ENCODE peak calls at places on chromosome 2, in eight cellular contexts. V is stomach, W is heart left ventricle, J is breast epithelium, E is suprapubic skin, T is tibial artery, R is Peyer's patch, I is endodermal cell. F is an unnamed sample. For H3K9me3, the result is how much of the 10 kb centered on the place peaks cover.

GRCh38 chr2:155176345-155176744 is 477.9 kb downstream of the KCNJ3 start:
- DNase-seq in V (no peak), W (no peak), J (no peak), E (no peak), T (no peak), R (no peak), I (no peak), F (no peak)

GRCh38 chr2:143730155-143730949 is 601.1 kb downstream of the ARHGAP15 start:
- DNase-seq in V (no peak), W (no peak), J (no peak), E (no peak), T (no peak), R (no peak), I (no peak), F (no peak)

GRCh38 chr2:190668892-190669291 is 20.0 kb downstream of the NAB1 start:
- DNase-seq in V (no peak), W (no peak), J (no peak), E (no peak), T (no peak), R (no peak), I (no peak), F (no peak)

GRCh38 chr2:19786408-19787058 is 115.2 kb downstream of the TTC32 start:
- DNase-seq in V (no peak), W (no peak), J (no peak), E (no peak), T (no peak), R (no peak), I (peak), F (no peak)

GRCh38 chr2:6800553-6800952 is 65.2 kb downstream of the CMPK2 start:
- DNase-seq in V (no peak), W (no peak), J (no peak), E (no peak), T (no peak), R (no peak), I (no peak), F (no peak)

GRCh38 chr2:106292627-106293026 is 98.5 kb upstream of the UXS1 start:
- DNase-seq in V (no peak), W (no peak), J (no peak), E (peak), T (no peak), R (no peak), I (no peak), F (no peak)

GRCh38 chr2:109456776-109457175 is 157.0 kb downstream of the SEPTIN10 start:
- DNase-seq in V (no peak), W (no peak), J (no peak), E (no peak), T (no peak), R (no peak), I (no peak), F (no peak)

GRCh38 chr2:237207641-237208040 is 122.0 kb downstream of the COPS8 start:
- DNase-seq in V (peak), W (peak), J (no peak), E (peak), T (peak), R (no peak), I (no peak), F (no peak)

GRCh38 chr2:29423267-29423666 is 308.1 kb downstream of the CLIP4 start:
- DNase-seq in V (no peak), W (no peak), J (no peak), E (no peak), T (no peak), R (no peak), I (no peak), F (no peak)

GRCh38 chr2:51103205-51103604 is 71.3 kb upstream of the NRXN1 start:
- DNase-seq in V (no peak), W (peak), J (no peak), E (no peak), T (no peak), R (no peak), I (peak), F (no peak)

GRCh38 chr2:23420091-23420839 is 35.3 kb downstream of the KLHL29 start:
- DNase-seq in V (peak), W (no peak), J (no peak), E (no peak), T (no peak), R (no peak), I (no peak), F (no peak)

GRCh38 chr2:28644760-28645159 is 106.9 kb upstream of the PPP1CB start:
- DNase-seq in V (no peak), W (no peak), J (no peak), E (no peak), T (no peak), R (no peak), I (no peak), F (no peak)

GRCh38 chr2:24621779-24622538 is 130.9 kb downstream of the NCOA1 start:
- DNase-seq in V (no peak), W (no peak), J (no peak), E (no peak), T (no peak), R (no peak), I (no peak), F (no peak)

GRCh38 chr2:240643811-240644150 is 18.5 kb downstream of the GPR35 start:
- DNase-seq in V (peak), W (no peak), J (no peak), E (no peak), T (no peak), R (no peak), I (no peak), F (no peak)

GRCh38 chr2:240929364-240930095 is 23.4 kb downstream of the CROCC2 start:
- DNase-seq in V (peak), W (peak), J (peak), E (peak), T (no peak), R (no peak), I (peak), F (no peak)

GRCh38 chr2:197327776-197328169 is 17.2 kb upstream of the ANKRD44 start:
- DNase-seq in V (no peak), W (no peak), J (no peak), E (no peak), T (no peak), R (no peak), I (no peak), F (no peak)

GRCh38 chr2:215601990-215602721 is 166.3 kb upstream of the FN1 start:
- DNase-seq in V (no peak), W (no peak), J (no peak), E (no peak), T (no peak), R (no peak), I (no peak), F (no peak)

GRCh38 chr2:148517296-148517695 is 127.3 kb upstream of the EPC2 start:
- DNase-seq in V (no peak), W (no peak), J (no peak), E (no peak), T (no peak), R (no peak), I (no peak), F (no peak)

GRCh38 chr2:15769676-15770075 is 170.7 kb upstream of the MYCN start:
- DNase-seq in V (no peak), W (no peak), J (no peak), E (no peak), T (no peak), R (no peak), I (no peak), F (no peak)

GRCh38 chr2:28406276-28407096 is 13.8 kb downstream of the FOSL2 start:
- DNase-seq in V (peak), W (peak), J (no peak), E (no peak), T (no peak), R (peak), I (no peak), F (no peak)

GRCh38 chr2:237177052-237177451 is 91.4 kb downstream of the COPS8 start:
- DNase-seq in V (no peak), W (no peak), J (no peak), E (no peak), T (no peak), R (no peak), I (no peak), F (no peak)

GRCh38 chr2:207088839-207089238 is 76.9 kb downstream of the KLF7 start:
- DNase-seq in V (no peak), W (no peak), J (no peak), E (no peak), T (no peak), R (no peak), I (no peak), F (no peak)

GRCh38 chr2:47058061-47058931 is 96.8 kb downstream of the STPG4 start:
- DNase-seq in V (no peak), W (peak), J (no peak), E (no peak), T (peak), R (no peak), I (no peak), F (no peak)

GRCh38 chr2:215080545-215080944 is 57.9 kb downstream of the ABCA12 start:
- DNase-seq in V (no peak), W (no peak), J (no peak), E (no peak), T (no peak), R (no peak), I (no peak), F (no peak)

GRCh38 chr2:43220982-43221659 is 5.3 kb downstream of the ZFP36L2 start:
- DNase-seq in V (peak), W (peak), J (no peak), E (peak), T (peak), R (peak), I (peak), F (peak)

GRCh38 chr2:11647834-11648600 is 22.0 kb downstream of the NTSR2 start:
- DNase-seq in V (no peak), W (no peak), J (no peak), E (peak), T (no peak), R (no peak), I (peak), F (no peak)

GRCh38 chr2:156340818-156341481 is 8.4 kb upstream of the NR4A2 start:
- DNase-seq in V (no peak), W (no peak), J (no peak), E (no peak), T (no peak), R (no peak), I (peak), F (no peak)

GRCh38 chr2:127170021-127170420 is 50.1 kb downstream of the CYP27C1 start:
- DNase-seq in V (no peak), W (no peak), J (no peak), E (peak), T (no peak), R (no peak), I (no peak), F (no peak)

GRCh38 chr2:10083692-10084566 is 3.7 kb upstream of the CYS1 start:
- DNase-seq in V (no peak), W (no peak), J (no peak), E (no peak), T (no peak), R (no peak), I (no peak), F (no peak)

GRCh38 chr2:37084797-37085196 is 479 bp downstream of the GPATCH11 start:
- DNase-seq in V (no peak), W (no peak), J (no peak), E (no peak), T (no peak), R (no peak), I (no peak), F (no peak)

GRCh38 chr2:37080674-37081073 is 3.5 kb downstream of the HEATR5B start:
- DNase-seq in V (no peak), W (no peak), J (no peak), E (no peak), T (no peak), R (no peak), I (no peak), F (no peak)

GRCh38 chr2:37080231-37080630 is 3.9 kb downstream of the HEATR5B start:
- DNase-seq in V (no peak), W (no peak), J (no peak), E (no peak), T (no peak), R (no peak), I (no peak), F (no peak)

GRCh38 chr2:37085731-37086147 is 1.4 kb downstream of the GPATCH11 start:
- DNase-seq in V (no peak), W (no peak), J (no peak), E (no peak), T (no peak), R (no peak), I (peak), F (no peak)

DNA sequence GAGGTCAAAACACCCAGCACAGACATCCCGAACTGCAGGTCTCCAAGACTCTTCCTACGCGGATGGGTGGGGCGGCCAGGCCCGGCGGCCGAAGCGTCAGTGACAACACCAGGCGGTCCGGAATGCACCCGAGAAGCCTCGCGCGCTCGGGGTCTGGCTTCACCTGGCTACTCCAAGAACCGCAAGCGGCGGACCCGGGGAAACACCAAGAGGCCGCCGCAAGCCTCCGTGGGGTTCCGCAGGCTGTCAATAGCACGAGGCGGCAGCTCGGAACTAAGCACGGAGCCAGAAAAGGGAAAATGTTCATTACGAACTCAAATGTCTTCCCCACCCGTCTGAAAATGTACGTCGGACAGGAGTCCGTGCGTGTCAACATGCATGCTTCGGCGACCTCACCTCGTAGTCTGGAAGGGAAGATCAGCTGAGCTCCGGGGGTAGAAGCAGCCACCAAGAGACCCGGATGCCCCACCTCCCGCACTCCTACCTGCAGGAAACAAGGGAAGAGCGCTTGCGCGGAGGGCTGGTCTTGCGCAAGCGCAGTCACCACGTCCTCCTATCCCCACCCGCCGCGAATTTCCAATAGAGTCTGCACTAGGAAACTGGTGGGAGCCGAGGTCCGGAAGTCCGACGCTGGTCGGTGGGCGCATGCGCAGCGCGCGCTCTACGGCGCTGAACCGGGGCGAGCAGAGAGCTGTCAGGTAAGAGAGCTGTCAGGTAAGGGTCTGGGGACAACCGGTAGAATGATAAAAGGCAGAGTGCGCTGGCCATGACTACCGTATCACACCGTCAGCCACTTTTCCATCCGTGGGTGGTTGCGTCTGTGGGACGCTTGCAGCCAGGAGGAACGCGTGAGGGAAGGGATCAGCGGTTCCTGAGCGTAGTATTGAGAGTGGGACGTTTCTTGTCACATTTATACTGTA is at the start of the genes GPATCH11 and HEATR5B:
- DNase-seq in V (peak), W (peak), J (peak), E (peak), T (peak), R (peak), I (peak), F (peak)
- TF ChIP-seq CTCF in V (no peak), W (no peak), J (no peak), E (no peak), T (no peak), R (no peak), I (no peak), F (no peak)

DNA sequence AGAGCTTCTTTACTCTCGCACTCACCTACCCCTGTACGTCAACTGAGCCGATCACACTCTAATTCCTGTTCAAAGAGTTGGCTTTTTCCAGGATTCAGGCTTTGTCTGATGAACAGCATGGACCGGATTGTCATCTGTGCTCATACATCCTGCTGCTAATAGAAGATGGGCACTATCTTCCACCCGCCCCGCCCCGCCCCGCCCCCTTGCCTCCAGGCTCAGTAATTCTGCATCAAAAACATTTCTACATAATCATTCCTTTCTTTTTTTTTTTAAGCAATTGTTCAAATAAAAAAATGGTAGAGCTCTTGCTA is 12.0 kb downstream of the G6PC2 start:
- DNase-seq in V (no peak), W (no peak), J (no peak), E (no peak), T (no peak), R (no peak), I (no peak), F (no peak)
- H3K4me3 ChIP-seq in V (no peak), W (no peak), J (peak), E (peak), T (no peak), R (no peak), I (no peak), F (no peak)

GRCh38 chr2:196128749-196129148 is 42.6 kb downstream of the STK17B start:
- DNase-seq in V (no peak), W (no peak), J (no peak), E (no peak), T (no peak), R (no peak), I (no peak), F (no peak)
- H3K9me3 ChIP-seq in V (under half), W (under half), J (under half), E (under half), T (under half), R (under half), I (half or more), F (under half)

GRCh38 chr2:120670771-120671480 is 64.7 kb upstream of the GLI2 start:
- DNase-seq in V (peak), W (no peak), J (no peak), E (peak), T (no peak), R (no peak), I (no peak), F (no peak)

GRCh38 chr2:120669971-120670370 is 65.7 kb upstream of the GLI2 start:
- DNase-seq in V (no peak), W (no peak), J (no peak), E (peak), T (no peak), R (no peak), I (no peak), F (no peak)

GRCh38 chr2:120670371-120670770 is 65.3 kb upstream of the GLI2 start:
- DNase-seq in V (peak), W (no peak), J (no peak), E (peak), T (no peak), R (no peak), I (no peak), F (no peak)

GRCh38 chr2:120667981-120668380 is 67.7 kb upstream of the GLI2 start:
- DNase-seq in V (peak), W (no peak), J (no peak), E (no peak), T (no peak), R (no peak), I (no peak), F (no peak)

DNA sequence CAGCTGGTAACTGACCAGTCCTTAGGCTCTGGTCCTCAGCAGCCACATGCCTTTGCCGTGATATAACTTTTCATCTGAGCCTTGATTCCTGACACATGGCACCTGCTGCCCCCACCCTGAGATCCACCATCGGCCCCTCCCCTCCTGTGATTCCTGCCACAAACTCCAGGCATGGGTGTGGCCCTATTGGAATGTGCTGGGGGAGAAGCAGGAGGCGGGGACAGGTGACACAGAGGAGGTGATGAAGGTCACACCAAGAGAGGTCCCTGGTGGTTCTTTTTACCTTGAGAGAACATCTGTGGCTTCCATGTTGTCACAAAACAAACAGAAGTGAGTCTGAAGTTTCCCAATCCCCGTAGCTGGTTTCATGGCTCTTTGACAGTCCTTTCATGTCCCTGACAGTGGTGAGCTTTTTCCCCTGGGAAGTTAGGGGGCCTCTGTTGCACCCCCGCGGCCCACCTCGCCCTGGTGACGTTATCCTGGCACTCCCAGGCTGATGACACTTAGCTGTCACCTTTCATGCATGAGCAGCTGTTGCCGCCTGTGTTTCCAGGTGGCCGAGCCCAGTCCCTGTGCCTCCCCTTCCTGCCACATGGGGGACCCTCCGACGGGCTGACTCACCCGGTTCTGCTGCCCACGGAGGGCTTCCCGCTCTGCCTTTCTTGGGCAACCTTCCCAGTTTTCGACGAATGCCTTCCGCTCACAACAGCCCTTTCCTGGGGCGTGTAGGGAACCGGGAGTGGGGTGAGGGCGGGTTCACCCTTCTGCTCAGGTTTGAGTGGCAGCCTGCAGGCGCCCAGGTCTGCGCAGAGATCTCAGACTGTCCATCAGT is 66.3 kb upstream of the GLI2 start:
- DNase-seq in V (peak), W (no peak), J (peak), E (peak), T (no peak), R (no peak), I (peak), F (no peak)
- TF ChIP-seq CTCF in V (no peak), W (no peak), J (peak), E (no peak), T (no peak), R (no peak), I (peak), F (no peak)